ENCODE peak calls at places on chromosomes 16 and 17, in six cellular contexts. E is substantia nigra; H is NCI-H69; P is fibroblast of mammary gland; Y is stimulated activated CD8-positive, alpha-beta memory T cell treated with anti-CD3 and anti-CD28 coated beads, Interleukin-7, amount 100 ng/mL, for 1 hour; A is activated CD4-positive, CD25-positive, alpha-beta regulatory T cell treated with anti-CD3 and anti-CD28 coated beads, Interleukin-2, amount 50 U/mL, for 16 hours. R is an unnamed sample.

GRCh38 chr16:11262915-11263314 is 6.2 kb downstream of the TNP2 start:
- DNase-seq in E (no peak), H (no peak), P (no peak), Y (no peak), A (no peak), R (no peak)

GRCh38 chr16:79601092-79601977 is 798 bp upstream of the MAF start:
- DNase-seq in E (peak; percentile 46), H (peak; percentile 45), P (no peak), Y (no peak), A (no peak), R (no peak)

GRCh38 chr16:71367243-71367976 is 8.9 kb downstream of the CALB2 start:
- DNase-seq in E (no peak), H (peak; percentile 66), P (peak; percentile 40), Y (no peak), A (no peak), R (no peak)

GRCh38 chr16:57277586-57277985 is 6.9 kb downstream of the PLLP start:
- DNase-seq in E (no peak), H (no peak), P (peak; percentile 60), Y (no peak), A (no peak), R (no peak)

GRCh38 chr17:82443465-82444283 is 6.9 kb downstream of the CYBC1 start:
- DNase-seq in E (no peak), H (no peak), P (peak; percentile 34), Y (no peak), A (no peak), R (no peak)

GRCh38 chr17:61495161-61495857 is 43.1 kb downstream of the TBX4 start:
- DNase-seq in E (no peak), H (no peak), P (peak; percentile 36), Y (no peak), A (no peak), R (no peak)

GRCh38 chr17:31007695-31008373 is 37.0 kb downstream of the RNF135 start:
- DNase-seq in E (no peak), H (no peak), P (no peak), Y (no peak), A (no peak), R (peak; percentile 63)

GRCh38 chr17:68238894-68239293 is 8.9 kb upstream of the AMZ2 start:
- DNase-seq in E (no peak), H (no peak), P (no peak), Y (no peak), A (no peak), R (no peak)

GRCh38 chr16:2535644-2536021 is 2.2 kb upstream of the PDPK1 start:
- DNase-seq in E (no peak), H (no peak), P (peak; percentile 96), Y (no peak), A (no peak), R (no peak)

GRCh38 chr16:59698341-59698979 is 964.3 kb upstream of the GOT2 start:
- DNase-seq in E (no peak), H (no peak), P (peak; percentile 77), Y (no peak), A (no peak), R (no peak)

GRCh38 chr17:36879599-36880255 is 57.5 kb upstream of the LHX1 start:
- DNase-seq in E (no peak), H (peak; percentile 77), P (no peak), Y (no peak), A (no peak), R (no peak)

GRCh38 chr17:39703913-39704312 is 4.0 kb downstream of the ERBB2 start:
- DNase-seq in E (no peak), H (no peak), P (no peak), Y (no peak), A (no peak), R (no peak)

GRCh38 chr17:17236295-17237025 is 508 bp downstream of the FLCN start:
- DNase-seq in E (no peak), H (peak; percentile 33), P (peak; percentile 49), Y (no peak), A (no peak), R (peak; percentile 25)

GRCh38 chr17:78879679-78880186 is 23.3 kb downstream of the CEP295NL start:
- DNase-seq in E (no peak), H (no peak), P (peak; percentile 98), Y (no peak), A (no peak), R (no peak)

GRCh38 chr16:69890114-69890890 is 60.8 kb upstream of the CLEC18A start:
- DNase-seq in E (peak; percentile 84), H (peak; percentile 95), P (peak; percentile 74), Y (no peak), A (no peak), R (peak; percentile 97)

GRCh38 chr17:44990994-44991393 is 22.9 kb upstream of the C1QL1 start:
- DNase-seq in E (no peak), H (peak; percentile 87), P (no peak), Y (no peak), A (no peak), R (no peak)

GRCh38 chr16:66523861-66524354 is 26.0 kb downstream of the TK2 start:
- DNase-seq in E (no peak), H (no peak), P (no peak), Y (no peak), A (no peak), R (no peak)

GRCh38 chr17:66636111-66636510 is 198.8 kb upstream of the CACNG5 start:
- DNase-seq in E (no peak), H (no peak), P (peak; percentile 74), Y (no peak), A (no peak), R (peak; percentile 30)

GRCh38 chr16:56939801-56940200 is 7.9 kb downstream of the HERPUD1 start:
- DNase-seq in E (no peak), H (no peak), P (no peak), Y (no peak), A (no peak), R (no peak)

GRCh38 chr17:51263001-51263400 is 2.7 kb downstream of the UTP18 start:
- DNase-seq in E (no peak), H (no peak), P (no peak), Y (no peak), A (no peak), R (no peak)

GRCh38 chr17:11324846-11325420 is 83.9 kb downstream of the SHISA6 start:
- DNase-seq in E (no peak), H (no peak), P (no peak), Y (no peak), A (no peak), R (no peak)

GRCh38 chr17:48438662-48439061 is 8.6 kb upstream of the SKAP1 start:
- DNase-seq in E (no peak), H (peak; percentile 26), P (no peak), Y (no peak), A (no peak), R (no peak)

GRCh38 chr16:11356573-11357331 is 11.5 kb downstream of the RMI2 start:
- DNase-seq in E (peak; percentile 37), H (peak; percentile 62), P (peak; percentile 51), Y (peak; percentile 37), A (no peak), R (peak; percentile 40)

GRCh38 chr16:67191410-67191994 is 453 bp upstream of the E2F4 start:
- DNase-seq in E (no peak), H (no peak), P (no peak), Y (no peak), A (no peak), R (no peak)

GRCh38 chr17:80866050-80866793 is 125.4 kb upstream of the CHMP6 start:
- DNase-seq in E (peak; percentile 60), H (peak; percentile 81), P (peak; percentile 65), Y (peak; percentile 47), A (no peak), R (peak; percentile 51)

GRCh38 chr17:42243493-42243982 is 32.7 kb downstream of the STAT5B start:
- DNase-seq in E (no peak), H (no peak), P (no peak), Y (no peak), A (no peak), R (no peak)

GRCh38 chr17:7232114-7232513 is 2.2 kb downstream of the DVL2 start:
- DNase-seq in E (no peak), H (no peak), P (no peak), Y (no peak), A (no peak), R (no peak)

GRCh38 chr17:47879028-47879585 is 16.9 kb upstream of the SP2 start:
- DNase-seq in E (no peak), H (peak; percentile 24), P (peak; percentile 68), Y (no peak), A (no peak), R (no peak)

GRCh38 chr16:66254751-66255150 is 111.7 kb upstream of the CDH5 start:
- DNase-seq in E (no peak), H (no peak), P (peak; percentile 50), Y (no peak), A (no peak), R (no peak)

GRCh38 chr16:50428116-50428515 is 59.3 kb upstream of the BRD7 start:
- DNase-seq in E (no peak), H (no peak), P (no peak), Y (no peak), A (no peak), R (no peak)

GRCh38 chr17:40427002-40427491 is 9.4 kb upstream of the TOP2A start:
- DNase-seq in E (no peak), H (no peak), P (no peak), Y (no peak), A (no peak), R (no peak)

GRCh38 chr17:62611767-62612166 is 15.7 kb upstream of the MRC2 start:
- DNase-seq in E (no peak), H (no peak), P (no peak), Y (no peak), A (no peak), R (no peak)

GRCh38 chr17:78147315-78147998 is 1.3 kb downstream of the C17orf99 start:
- DNase-seq in E (no peak), H (no peak), P (no peak), Y (no peak), A (no peak), R (no peak)

GRCh38 chr16:8852534-8852933 is 16.3 kb downstream of the CARHSP1 start:
- DNase-seq in E (no peak), H (no peak), P (peak; percentile 52), Y (no peak), A (no peak), R (no peak)